ENCODE peak calls at places on chromosomes 5 and 9, in nine cellular contexts. One of them, this sample, is unnamed.

GRCh38 chr5:177232358-177232757 is 71.2 kb downstream of the RAB24 start:
- DNase-seq in stimulated activated CD8-positive, alpha-beta memory T cell treated with anti-CD3 and anti-CD28 coated beads, Interleukin-4, amount 100 ng/mL, for 1 hour: no peak
- DNase-seq in HCEC 1CT: no peak
- DNase-seq in activated CD4-positive, alpha-beta T cell treated with anti-CD3 and anti-CD28 coated beads, Interleukin-2, amount 10 ng/mL, durations not matched to agents 7 days and 5 days: no peak
- DNase-seq in head of caudate nucleus: no peak
- DNase-seq in AG08395: no peak
- DNase-seq in T-helper 9 cell: no peak
- DNase-seq in sigmoid colon: no peak
- DNase-seq in stromal cell of bone marrow: peak
- DNase-seq in this sample: no peak

GRCh38 chr9:69877852-69878507 is 57.4 kb downstream of the CFAP95 start:
- DNase-seq in sigmoid colon: no peak
- DNase-seq in T-helper 9 cell: no peak
- DNase-seq in AG08395: peak
- DNase-seq in stimulated activated CD8-positive, alpha-beta memory T cell treated with anti-CD3 and anti-CD28 coated beads, Interleukin-4, amount 100 ng/mL, for 1 hour: no peak
- DNase-seq in HCEC 1CT: peak
- DNase-seq in stromal cell of bone marrow: peak
- DNase-seq in activated CD4-positive, alpha-beta T cell treated with anti-CD3 and anti-CD28 coated beads, Interleukin-2, amount 10 ng/mL, durations not matched to agents 7 days and 5 days: no peak
- DNase-seq in head of caudate nucleus: no peak
- DNase-seq in this sample: no peak

GRCh38 chr9:21997480-21997879 is 2.9 kb downstream of the CDKN2B-AS1 start:
- DNase-seq in stimulated activated CD8-positive, alpha-beta memory T cell treated with anti-CD3 and anti-CD28 coated beads, Interleukin-4, amount 100 ng/mL, for 1 hour: no peak
- DNase-seq in sigmoid colon: no peak
- DNase-seq in T-helper 9 cell: no peak
- DNase-seq in stromal cell of bone marrow: no peak
- DNase-seq in AG08395: no peak
- DNase-seq in HCEC 1CT: no peak
- DNase-seq in activated CD4-positive, alpha-beta T cell treated with anti-CD3 and anti-CD28 coated beads, Interleukin-2, amount 10 ng/mL, durations not matched to agents 7 days and 5 days: no peak
- DNase-seq in head of caudate nucleus: no peak
- DNase-seq in this sample: no peak

GRCh38 chr9:18122156-18122555 is 351.8 kb upstream of the ADAMTSL1 start:
- DNase-seq in head of caudate nucleus: no peak
- DNase-seq in stromal cell of bone marrow: no peak
- DNase-seq in sigmoid colon: no peak
- DNase-seq in HCEC 1CT: peak
- DNase-seq in stimulated activated CD8-positive, alpha-beta memory T cell treated with anti-CD3 and anti-CD28 coated beads, Interleukin-4, amount 100 ng/mL, for 1 hour: no peak
- DNase-seq in T-helper 9 cell: no peak
- DNase-seq in activated CD4-positive, alpha-beta T cell treated with anti-CD3 and anti-CD28 coated beads, Interleukin-2, amount 10 ng/mL, durations not matched to agents 7 days and 5 days: no peak
- DNase-seq in AG08395: no peak
- DNase-seq in this sample: peak

GRCh38 chr5:177094224-177095087 is 7.7 kb downstream of the FGFR4 start:
- DNase-seq in sigmoid colon: peak
- DNase-seq in T-helper 9 cell: no peak
- DNase-seq in head of caudate nucleus: no peak
- DNase-seq in activated CD4-positive, alpha-beta T cell treated with anti-CD3 and anti-CD28 coated beads, Interleukin-2, amount 10 ng/mL, durations not matched to agents 7 days and 5 days: no peak
- DNase-seq in AG08395: peak
- DNase-seq in stimulated activated CD8-positive, alpha-beta memory T cell treated with anti-CD3 and anti-CD28 coated beads, Interleukin-4, amount 100 ng/mL, for 1 hour: no peak
- DNase-seq in stromal cell of bone marrow: no peak
- DNase-seq in HCEC 1CT: peak
- DNase-seq in this sample: no peak

GRCh38 chr9:121769939-121770338 is 118.5 kb downstream of the DAB2IP start:
- DNase-seq in sigmoid colon: no peak
- DNase-seq in head of caudate nucleus: no peak
- DNase-seq in activated CD4-positive, alpha-beta T cell treated with anti-CD3 and anti-CD28 coated beads, Interleukin-2, amount 10 ng/mL, durations not matched to agents 7 days and 5 days: no peak
- DNase-seq in HCEC 1CT: no peak
- DNase-seq in AG08395: no peak
- DNase-seq in stromal cell of bone marrow: no peak
- DNase-seq in stimulated activated CD8-positive, alpha-beta memory T cell treated with anti-CD3 and anti-CD28 coated beads, Interleukin-4, amount 100 ng/mL, for 1 hour: no peak
- DNase-seq in T-helper 9 cell: no peak
- DNase-seq in this sample: no peak

GRCh38 chr9:95910023-95910706 is 34.7 kb downstream of the ERCC6L2 start:
- DNase-seq in sigmoid colon: no peak
- DNase-seq in AG08395: no peak
- DNase-seq in stromal cell of bone marrow: peak
- DNase-seq in head of caudate nucleus: no peak
- DNase-seq in HCEC 1CT: peak
- DNase-seq in stimulated activated CD8-positive, alpha-beta memory T cell treated with anti-CD3 and anti-CD28 coated beads, Interleukin-4, amount 100 ng/mL, for 1 hour: no peak
- DNase-seq in T-helper 9 cell: no peak
- DNase-seq in activated CD4-positive, alpha-beta T cell treated with anti-CD3 and anti-CD28 coated beads, Interleukin-2, amount 10 ng/mL, durations not matched to agents 7 days and 5 days: no peak
- DNase-seq in this sample: no peak

GRCh38 chr9:78130004-78130403 is 98.4 kb upstream of the GNAQ start:
- DNase-seq in sigmoid colon: no peak
- DNase-seq in head of caudate nucleus: peak
- DNase-seq in stromal cell of bone marrow: peak
- DNase-seq in T-helper 9 cell: no peak
- DNase-seq in stimulated activated CD8-positive, alpha-beta memory T cell treated with anti-CD3 and anti-CD28 coated beads, Interleukin-4, amount 100 ng/mL, for 1 hour: no peak
- DNase-seq in HCEC 1CT: no peak
- DNase-seq in activated CD4-positive, alpha-beta T cell treated with anti-CD3 and anti-CD28 coated beads, Interleukin-2, amount 10 ng/mL, durations not matched to agents 7 days and 5 days: no peak
- DNase-seq in AG08395: no peak
- DNase-seq in this sample: peak

GRCh38 chr9:114737118-114737517 is 55.1 kb upstream of the TEX48 start:
- DNase-seq in sigmoid colon: no peak
- DNase-seq in AG08395: no peak
- DNase-seq in HCEC 1CT: no peak
- DNase-seq in stimulated activated CD8-positive, alpha-beta memory T cell treated with anti-CD3 and anti-CD28 coated beads, Interleukin-4, amount 100 ng/mL, for 1 hour: no peak
- DNase-seq in T-helper 9 cell: no peak
- DNase-seq in activated CD4-positive, alpha-beta T cell treated with anti-CD3 and anti-CD28 coated beads, Interleukin-2, amount 10 ng/mL, durations not matched to agents 7 days and 5 days: no peak
- DNase-seq in stromal cell of bone marrow: no peak
- DNase-seq in head of caudate nucleus: no peak
- DNase-seq in this sample: no peak